ENCODE peak calls at places on chromosomes 16 and 17, in ten cellular contexts. C is bronchial epithelial cell; J is WTC11; L is iPS-NIHi11; B is activated naive CD4-positive, alpha-beta T cell; S is mammary epithelial cell; Q is SK-MEL-5; K is HT1080; M is effector CD8-positive, alpha-beta T cell; D is hepatic stellate cell. I is an unnamed sample.

GRCh38 chr17:29855686-29856085 is 74.3 kb downstream of the SSH2 start:
- DNase-seq in S (no peak), Q (peak), L (no peak), M (no peak), K (peak), B (no peak), D (no peak), C (peak), J (no peak), I (no peak)

GRCh38 chr16:15764112-15764511 is 92.7 kb downstream of the MYH11 start:
- DNase-seq in D (no peak), S (no peak), K (no peak), J (no peak), L (no peak), B (no peak), C (no peak), Q (no peak), M (no peak), I (no peak)

GRCh38 chr16:1774456-1774795 is 1.5 kb upstream of the MRPS34 start:
- DNase-seq in J (no peak), S (no peak), M (no peak), C (no peak), K (no peak), D (no peak), Q (no peak), L (no peak), B (no peak), I (peak)

GRCh38 chr16:90040152-90041023 is 21.1 kb upstream of the DBNDD1 start:
- DNase-seq in S (no peak), Q (no peak), M (no peak), D (no peak), K (no peak), C (no peak), J (no peak), B (no peak), L (no peak), I (no peak)

GRCh38 chr16:87723224-87723619 is 42.6 kb downstream of the KLHDC4 start:
- DNase-seq in L (peak), K (no peak), S (peak), B (no peak), C (peak), Q (peak), D (no peak), M (no peak), J (no peak), I (no peak)

GRCh38 chr17:74360993-74361612 is 565 bp downstream of the BTBD17 start:
- DNase-seq in D (no peak), L (no peak), Q (no peak), B (no peak), S (no peak), M (no peak), J (no peak), K (no peak), C (no peak), I (no peak)

GRCh38 chr16:28312327-28312726 is 20.0 kb downstream of the SBK1 start:
- DNase-seq in K (no peak), C (no peak), M (no peak), L (no peak), S (no peak), J (no peak), B (no peak), Q (no peak), D (no peak), I (no peak)

GRCh38 chr17:3038941-3039340 is 24.5 kb downstream of the OR1D5 start:
- DNase-seq in C (no peak), M (no peak), Q (no peak), J (no peak), D (no peak), B (no peak), S (no peak), K (no peak), L (no peak), I (no peak)

GRCh38 chr16:83968483-83968865 is 430 bp downstream of the NECAB2 start:
- DNase-seq in B (no peak), C (no peak), K (no peak), Q (no peak), L (peak), D (no peak), J (no peak), S (no peak), M (no peak), I (peak)